ENCODE peak calls at places on chromosome 3, in five cellular contexts. One of them, this sample, is unnamed.

GRCh38 chr3:194805546-194805945 is 119.9 kb downstream of the FAM43A start:
- DNase-seq in brain microvascular endothelial cell: no peak
- DNase-seq in breast epithelium: no peak
- DNase-seq in neuronal stem cell: no peak
- DNase-seq in esophagus muscularis mucosa: no peak
- DNase-seq in this sample: no peak

GRCh38 chr3:165669502-165669901 is 167.7 kb downstream of the BCHE start:
- DNase-seq in breast epithelium: no peak
- DNase-seq in neuronal stem cell: no peak
- DNase-seq in brain microvascular endothelial cell: no peak
- DNase-seq in esophagus muscularis mucosa: no peak
- DNase-seq in this sample: no peak

GRCh38 chr3:171458056-171458856 is 1.9 kb downstream of the TNIK start:
- DNase-seq in esophagus muscularis mucosa: no peak
- DNase-seq in neuronal stem cell: peak; percentile 12
- DNase-seq in breast epithelium: no peak
- DNase-seq in brain microvascular endothelial cell: no peak
- DNase-seq in this sample: no peak

GRCh38 chr3:60079076-60079475 is 1029.3 kb upstream of the CFAP20DC start:
- DNase-seq in brain microvascular endothelial cell: no peak
- DNase-seq in breast epithelium: no peak
- DNase-seq in neuronal stem cell: no peak
- DNase-seq in esophagus muscularis mucosa: no peak
- DNase-seq in this sample: no peak

GRCh38 chr3:120442975-120443517 is 7.7 kb downstream of the FSTL1 start:
- DNase-seq in esophagus muscularis mucosa: no peak
- DNase-seq in breast epithelium: no peak
- DNase-seq in brain microvascular endothelial cell: no peak
- DNase-seq in neuronal stem cell: no peak
- DNase-seq in this sample: no peak

GRCh38 chr3:197501879-197502620 is 53.7 kb downstream of the BDH1 start:
- DNase-seq in breast epithelium: no peak
- DNase-seq in neuronal stem cell: peak; percentile 50
- DNase-seq in esophagus muscularis mucosa: no peak
- DNase-seq in brain microvascular endothelial cell: no peak
- DNase-seq in this sample: no peak

GRCh38 chr3:32457971-32458471 is 44.6 kb downstream of the CMTM6 start:
- DNase-seq in esophagus muscularis mucosa: peak; percentile 85
- DNase-seq in breast epithelium: no peak
- DNase-seq in neuronal stem cell: no peak
- DNase-seq in brain microvascular endothelial cell: no peak
- DNase-seq in this sample: no peak

GRCh38 chr3:10396931-10397330 is 76.0 kb upstream of the SEC13 start:
- DNase-seq in esophagus muscularis mucosa: no peak
- DNase-seq in breast epithelium: no peak
- DNase-seq in brain microvascular endothelial cell: no peak
- DNase-seq in neuronal stem cell: no peak
- DNase-seq in this sample: no peak

GRCh38 chr3:31539275-31539674 is 6.5 kb downstream of the STT3B start:
- DNase-seq in breast epithelium: no peak
- DNase-seq in esophagus muscularis mucosa: no peak
- DNase-seq in brain microvascular endothelial cell: no peak
- DNase-seq in neuronal stem cell: no peak
- DNase-seq in this sample: no peak

GRCh38 chr3:46130631-46131310 is 77.3 kb downstream of the CCR1 start:
- DNase-seq in brain microvascular endothelial cell: no peak
- DNase-seq in esophagus muscularis mucosa: no peak
- DNase-seq in breast epithelium: no peak
- DNase-seq in neuronal stem cell: no peak
- DNase-seq in this sample: no peak

GRCh38 chr3:183555541-183556081 is at the start of gene KLHL6:
- DNase-seq in neuronal stem cell: no peak
- DNase-seq in breast epithelium: no peak
- DNase-seq in esophagus muscularis mucosa: no peak
- DNase-seq in brain microvascular endothelial cell: no peak
- DNase-seq in this sample: no peak

GRCh38 chr3:17491601-17492000 is 250.8 kb downstream of the TBC1D5 start:
- DNase-seq in breast epithelium: no peak
- DNase-seq in neuronal stem cell: no peak
- DNase-seq in brain microvascular endothelial cell: peak; percentile 81
- DNase-seq in esophagus muscularis mucosa: no peak
- DNase-seq in this sample: no peak

GRCh38 chr3:56976666-56977560 is 83.6 kb upstream of the SPATA12 start:
- DNase-seq in brain microvascular endothelial cell: peak; percentile 18
- DNase-seq in esophagus muscularis mucosa: no peak
- DNase-seq in neuronal stem cell: no peak
- DNase-seq in breast epithelium: no peak
- DNase-seq in this sample: no peak
- H3K27ac ChIP-seq in brain microvascular endothelial cell: no peak overlapping the region
- H3K27ac ChIP-seq in esophagus muscularis mucosa: peak overlapping the region; percentile 33
- H3K27ac ChIP-seq in neuronal stem cell: no peak overlapping the region
- H3K27ac ChIP-seq in breast epithelium: peak overlapping the region; percentile 43
- H3K27ac ChIP-seq in this sample: peak overlapping the region; percentile 80

GRCh38 chr3:4981160-4981687 is 2.0 kb downstream of the BHLHE40 start:
- DNase-seq in neuronal stem cell: no peak
- DNase-seq in breast epithelium: no peak
- DNase-seq in esophagus muscularis mucosa: no peak
- DNase-seq in brain microvascular endothelial cell: peak; percentile 33
- DNase-seq in this sample: no peak

GRCh38 chr3:4984511-4984864 is 5.3 kb downstream of the BHLHE40 start:
- DNase-seq in esophagus muscularis mucosa: no peak
- DNase-seq in brain microvascular endothelial cell: no peak
- DNase-seq in breast epithelium: no peak
- DNase-seq in neuronal stem cell: no peak
- DNase-seq in this sample: no peak

GRCh38 chr3:4983739-4984510 is 4.7 kb downstream of the BHLHE40 start:
- DNase-seq in brain microvascular endothelial cell: peak; percentile 74
- DNase-seq in neuronal stem cell: no peak
- DNase-seq in esophagus muscularis mucosa: no peak
- DNase-seq in breast epithelium: no peak
- DNase-seq in this sample: peak; percentile 52

GRCh38 chr3:4981688-4982494 is 2.7 kb downstream of the BHLHE40 start:
- DNase-seq in esophagus muscularis mucosa: no peak
- DNase-seq in neuronal stem cell: no peak
- DNase-seq in brain microvascular endothelial cell: peak; percentile 59
- DNase-seq in breast epithelium: no peak
- DNase-seq in this sample: peak; percentile 57

GRCh38 chr3:4982773-4983738 is 3.8 kb downstream of the BHLHE40 start:
- DNase-seq in breast epithelium: no peak
- DNase-seq in brain microvascular endothelial cell: peak; percentile 53
- DNase-seq in esophagus muscularis mucosa: no peak
- DNase-seq in neuronal stem cell: no peak
- DNase-seq in this sample: no peak
- H3K4me3 ChIP-seq in breast epithelium: peak overlapping the region; percentile 25
- H3K4me3 ChIP-seq in brain microvascular endothelial cell: peak overlapping the region; percentile 100
- H3K4me3 ChIP-seq in esophagus muscularis mucosa: peak overlapping the region; percentile 39
- H3K4me3 ChIP-seq in neuronal stem cell: peak overlapping the region; percentile 49
- H3K4me3 ChIP-seq in this sample: peak overlapping the region; percentile 89

GRCh38 chr3:121894191-121894990 is at the start of gene SLC15A2:
- DNase-seq in neuronal stem cell: no peak
- DNase-seq in esophagus muscularis mucosa: no peak
- DNase-seq in brain microvascular endothelial cell: no peak
- DNase-seq in breast epithelium: no peak
- DNase-seq in this sample: no peak

GRCh38 chr3:121897296-121897695 is 3.1 kb downstream of the SLC15A2 start:
- DNase-seq in neuronal stem cell: no peak
- DNase-seq in brain microvascular endothelial cell: no peak
- DNase-seq in breast epithelium: no peak
- DNase-seq in esophagus muscularis mucosa: no peak
- DNase-seq in this sample: no peak

GRCh38 chr3:121896823-121897222 is 2.6 kb downstream of the SLC15A2 start:
- DNase-seq in esophagus muscularis mucosa: no peak
- DNase-seq in neuronal stem cell: no peak
- DNase-seq in brain microvascular endothelial cell: no peak
- DNase-seq in breast epithelium: no peak
- DNase-seq in this sample: no peak

GRCh38 chr3:121895121-121895520 is 920 bp downstream of the SLC15A2 start:
- DNase-seq in neuronal stem cell: no peak
- DNase-seq in esophagus muscularis mucosa: no peak
- DNase-seq in brain microvascular endothelial cell: no peak
- DNase-seq in breast epithelium: no peak
- DNase-seq in this sample: no peak
- H3K27ac ChIP-seq in neuronal stem cell: no peak overlapping the region
- H3K27ac ChIP-seq in esophagus muscularis mucosa: no peak overlapping the region
- H3K27ac ChIP-seq in brain microvascular endothelial cell: no peak overlapping the region
- H3K27ac ChIP-seq in breast epithelium: no peak overlapping the region
- H3K27ac ChIP-seq in this sample: no peak overlapping the region

DNA sequence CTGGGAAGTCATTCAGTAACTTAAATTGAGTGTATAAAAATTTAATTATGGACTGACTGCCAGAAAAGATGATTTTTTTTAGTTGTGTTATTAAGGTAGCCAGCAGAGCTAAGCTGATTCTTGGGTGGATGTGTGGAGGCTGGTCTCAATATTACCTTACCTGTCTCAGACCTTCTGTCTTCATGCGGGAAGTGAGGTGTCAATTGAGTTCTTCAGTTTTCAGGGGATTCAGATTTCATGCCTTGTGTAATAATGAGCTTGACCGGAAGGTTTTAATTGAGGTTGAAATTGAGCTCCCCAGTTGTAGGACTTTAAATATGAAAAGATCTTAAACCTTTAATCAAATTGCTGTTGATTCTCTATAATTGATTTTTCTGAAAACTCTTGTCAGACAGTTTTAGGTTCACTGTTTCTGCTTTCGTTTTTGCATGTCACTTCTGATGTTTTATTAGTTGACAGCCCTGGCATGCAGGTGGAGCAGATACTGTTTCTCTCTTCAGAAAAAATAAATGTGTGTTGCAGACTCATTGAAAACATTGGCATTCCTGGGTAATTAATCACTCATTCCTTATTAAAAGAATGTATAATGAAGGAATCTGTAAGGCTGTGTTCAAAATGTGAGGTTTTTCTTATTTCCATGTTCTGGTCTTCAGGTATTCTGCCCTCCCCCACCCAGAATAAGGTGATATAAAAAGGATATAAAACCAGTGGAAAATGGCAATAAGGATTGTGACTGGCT is 54.5 kb downstream of the PSMD6 start:
- DNase-seq in breast epithelium: no peak
- DNase-seq in esophagus muscularis mucosa: no peak
- DNase-seq in neuronal stem cell: no peak
- DNase-seq in brain microvascular endothelial cell: no peak
- DNase-seq in this sample: no peak
- H3K4me3 ChIP-seq in breast epithelium: no peak overlapping the region
- H3K4me3 ChIP-seq in esophagus muscularis mucosa: peak overlapping the region; percentile 20
- H3K4me3 ChIP-seq in neuronal stem cell: no peak overlapping the region
- H3K4me3 ChIP-seq in brain microvascular endothelial cell: no peak overlapping the region
- H3K4me3 ChIP-seq in this sample: peak overlapping the region; percentile 18

DNA sequence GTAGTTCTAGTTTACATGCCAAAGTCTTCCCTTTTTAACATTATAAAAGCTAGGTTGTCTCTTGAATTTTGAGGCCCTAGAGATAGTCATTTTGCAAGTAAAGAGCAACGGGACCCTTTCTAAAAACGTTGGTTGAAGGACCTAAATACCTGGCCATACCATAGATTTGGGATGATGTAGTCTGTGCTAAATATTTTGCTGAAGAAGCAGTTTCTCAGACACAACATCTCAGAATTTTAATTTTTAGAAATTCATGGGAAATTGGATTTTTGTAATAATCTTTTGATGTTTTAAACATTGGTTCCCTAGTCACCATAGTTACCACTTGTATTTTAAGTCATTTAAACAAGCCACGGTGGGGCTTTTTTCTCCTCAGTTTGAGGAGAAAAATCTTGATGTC is 21.3 kb downstream of the SLC35A5 start:
- DNase-seq in esophagus muscularis mucosa: no peak
- DNase-seq in brain microvascular endothelial cell: no peak
- DNase-seq in breast epithelium: no peak
- DNase-seq in neuronal stem cell: no peak
- DNase-seq in this sample: no peak
- H3K27ac ChIP-seq in esophagus muscularis mucosa: no peak overlapping the region
- H3K27ac ChIP-seq in brain microvascular endothelial cell: no peak overlapping the region
- H3K27ac ChIP-seq in breast epithelium: no peak overlapping the region
- H3K27ac ChIP-seq in neuronal stem cell: no peak overlapping the region
- H3K27ac ChIP-seq in this sample: no peak overlapping the region